ENCODE peak calls at places on chromosomes 12 and 14, in ten cellular contexts. Z is CD8-positive, alpha-beta T cell; X is NCI-H2171; Y is cardiac muscle cell; C is naive thymus-derived CD4-positive, alpha-beta T cell; W is activated CD8-positive, alpha-beta T cell treated with anti-CD3 and anti-CD28 coated beads, Interleukin-2, amount 10 ng/mL, durations not matched to agents 7 days and 5 days; A is RCC 7860; V is stimulated activated CD8-positive, alpha-beta memory T cell treated with anti-CD3 and anti-CD28 coated beads, Interleukin-15, amount 100 ng/mL, for 4 hours; B is G401; R is GM04504. U is an unnamed sample.

GRCh38 chr12:121003650-121004049 is 12.6 kb downstream of the C12orf43 start:
- DNase-seq in C (no peak), Y (no peak), R (no peak), V (no peak), W (no peak), A (no peak), Z (no peak), X (no peak), B (peak; percentile 3), U (no peak)

GRCh38 chr12:6428326-6428725 is 16.4 kb upstream of the CD27 start:
- DNase-seq in A (no peak), X (no peak), Y (no peak), V (no peak), Z (no peak), C (no peak), R (no peak), B (no peak), W (no peak), U (no peak)

GRCh38 chr14:53967606-53968005 is 11.0 kb upstream of the BMP4 start:
- DNase-seq in Y (no peak), Z (no peak), B (no peak), C (no peak), A (no peak), R (no peak), W (no peak), X (no peak), V (no peak), U (no peak)

GRCh38 chr14:77026166-77026929 is 2.2 kb downstream of the IRF2BPL start:
- DNase-seq in Y (peak; percentile 39), A (no peak), X (peak; percentile 50), W (no peak), Z (no peak), V (no peak), R (no peak), B (peak; percentile 53), C (no peak), U (no peak)

GRCh38 chr12:24972078-24972477 is 23.2 kb upstream of the BCAT1 start:
- DNase-seq in X (no peak), W (no peak), B (no peak), V (no peak), Z (no peak), A (no peak), R (no peak), C (no peak), Y (no peak), U (no peak)

GRCh38 chr12:98725481-98726247 is 80.6 kb downstream of the APAF1 start:
- DNase-seq in Z (no peak), B (peak; percentile 82), X (peak; percentile 29), Y (peak; percentile 58), A (peak; percentile 13), C (no peak), V (no peak), R (peak; percentile 46), W (peak; percentile 67), U (no peak)

GRCh38 chr14:103803661-103804060 is 43.7 kb downstream of the PPP1R13B start:
- DNase-seq in C (no peak), V (no peak), B (no peak), X (no peak), Y (no peak), R (no peak), Z (no peak), W (no peak), A (peak; percentile 35), U (no peak)

GRCh38 chr14:102799684-102800562 is 22.7 kb downstream of the TRAF3 start:
- DNase-seq in C (no peak), Z (no peak), X (no peak), Y (no peak), A (peak; percentile 42), B (no peak), V (no peak), R (peak; percentile 95), W (no peak), U (no peak)

GRCh38 chr12:1890119-1890703 is 28.2 kb downstream of the CACNA2D4 start:
- DNase-seq in V (no peak), B (no peak), C (no peak), Z (no peak), Y (no peak), A (no peak), R (no peak), W (peak; percentile 13), X (no peak), U (no peak)

GRCh38 chr14:61226015-61226654 is 55.0 kb downstream of the TMEM30B start:
- DNase-seq in A (no peak), C (no peak), W (no peak), X (no peak), V (no peak), Y (no peak), R (no peak), Z (no peak), B (no peak), U (no peak)

GRCh38 chr12:3035815-3036702 is 41.1 kb upstream of the TSPAN9 start:
- DNase-seq in Y (peak; percentile 34), B (peak; percentile 70), A (no peak), X (peak; percentile 64), Z (no peak), V (no peak), R (no peak), W (no peak), C (no peak), U (no peak)

GRCh38 chr14:92962031-92962830 is 39.3 kb downstream of the CHGA start:
- DNase-seq in Z (no peak), C (no peak), W (no peak), Y (no peak), X (no peak), A (no peak), R (no peak), V (no peak), B (no peak), U (no peak)

GRCh38 chr14:50635136-50635535 is 33.0 kb downstream of the SAV1 start:
- DNase-seq in W (no peak), R (no peak), Z (no peak), X (no peak), Y (no peak), V (no peak), C (no peak), A (no peak), B (no peak), U (no peak)

GRCh38 chr14:68640293-68640574 is 152.6 kb downstream of the ZFP36L1 start:
- DNase-seq in B (no peak), V (no peak), Y (no peak), A (no peak), W (no peak), X (no peak), C (no peak), Z (no peak), R (no peak), U (no peak)

GRCh38 chr12:67645571-67645970 is 3.0 kb upstream of the DYRK2 start:
- DNase-seq in R (no peak), B (no peak), X (no peak), Y (no peak), V (no peak), W (no peak), C (no peak), Z (no peak), A (no peak), U (no peak)

GRCh38 chr12:1318327-1319031 is 275.9 kb downstream of the FBXL14 start:
- DNase-seq in A (no peak), C (no peak), R (peak; percentile 50), Y (peak; percentile 51), X (peak; percentile 78), W (no peak), Z (no peak), B (peak; percentile 80), V (no peak), U (no peak)

GRCh38 chr12:108432423-108432822 is 82.7 kb upstream of the FICD start:
- DNase-seq in B (no peak), Z (no peak), W (no peak), V (no peak), A (no peak), C (no peak), R (no peak), Y (no peak), X (no peak), U (no peak)

GRCh38 chr12:53048780-53049401 is 974 bp upstream of the TNS2 start:
- DNase-seq in Z (no peak), X (no peak), Y (peak; percentile 84), V (no peak), W (no peak), A (no peak), R (peak; percentile 49), C (no peak), B (no peak), U (no peak)

GRCh38 chr12:54140958-54141388 is 47.8 kb downstream of the SMUG1 start:
- DNase-seq in R (peak; percentile 57), Z (no peak), X (no peak), B (no peak), A (no peak), V (no peak), C (no peak), W (no peak), Y (no peak), U (no peak)

GRCh38 chr12:115771065-115771464 is 506.4 kb downstream of the MED13L start:
- DNase-seq in Y (peak; percentile 56), V (no peak), C (no peak), A (no peak), W (no peak), B (no peak), X (no peak), R (no peak), Z (no peak), U (no peak)

GRCh38 chr14:32702571-32702970 is 236.1 kb upstream of the NPAS3 start:
- DNase-seq in Y (peak; percentile 41), A (no peak), Z (no peak), X (no peak), V (no peak), W (no peak), B (no peak), C (no peak), R (no peak), U (peak; percentile 0)

GRCh38 chr12:123655420-123655819 is 15.5 kb upstream of the TCTN2 start:
- DNase-seq in Y (no peak), W (no peak), X (no peak), B (peak; percentile 58), C (no peak), R (no peak), Z (no peak), V (no peak), A (no peak), U (no peak)

GRCh38 chr14:35355981-35356839 is 48.3 kb downstream of the NFKBIA start:
- DNase-seq in A (no peak), V (no peak), X (no peak), Y (no peak), Z (no peak), R (no peak), B (no peak), C (no peak), W (no peak), U (no peak)

GRCh38 chr12:131267576-131267975 is 313.9 kb downstream of the ADGRD1 start:
- DNase-seq in Z (no peak), V (no peak), X (no peak), W (no peak), R (no peak), Y (no peak), C (no peak), B (no peak), A (no peak), U (no peak)

GRCh38 chr14:88189840-88190191 is 133.3 kb downstream of the KCNK10 start:
- DNase-seq in C (no peak), A (no peak), R (no peak), W (no peak), Y (no peak), B (no peak), V (no peak), Z (no peak), X (no peak), U (no peak)

GRCh38 chr14:87049886-87050820 is 942.8 kb downstream of the GALC start:
- DNase-seq in R (peak; percentile 23), B (no peak), X (no peak), A (no peak), C (no peak), V (no peak), Y (peak; percentile 40), Z (no peak), W (no peak), U (no peak)

GRCh38 chr12:120847392-120848157 is 56.6 kb downstream of the SPPL3 start:
- DNase-seq in B (no peak), V (no peak), W (no peak), C (no peak), X (no peak), A (no peak), Z (no peak), Y (no peak), R (no peak), U (peak; percentile 46)

GRCh38 chr12:65740873-65741600 is 83.2 kb upstream of the HMGA2 start:
- DNase-seq in Y (peak; percentile 88), V (peak; percentile 23), W (peak; percentile 76), R (no peak), B (peak; percentile 47), Z (peak; percentile 41), C (peak; percentile 47), X (peak; percentile 13), A (peak; percentile 35), U (peak; percentile 49)